ENCODE peak calls at places on chromosome 21, in ten cellular contexts. One of them, this sample, is unnamed. For H3K27me3, the result is how much of the 10 kb centered on the place peaks cover.

GRCh38 chr21:35833991-35834390 is 226.3 kb downstream of the SETD4 start:
- DNase-seq in neuronal stem cell: no peak
- DNase-seq in tibial artery: no peak
- DNase-seq in GM23248: no peak
- DNase-seq in thoracic aorta: no peak
- DNase-seq in GM23338: no peak
- DNase-seq in neural progenitor cell: no peak
- DNase-seq in HL-60: no peak
- DNase-seq in right cardiac atrium: no peak
- DNase-seq in CD8-positive, alpha-beta T cell: no peak
- DNase-seq in this sample: no peak

GRCh38 chr21:31991356-31992331 is 118.8 kb downstream of the HUNK start:
- DNase-seq in thoracic aorta: no peak
- DNase-seq in neuronal stem cell: no peak
- DNase-seq in CD8-positive, alpha-beta T cell: no peak
- DNase-seq in GM23248: no peak
- DNase-seq in right cardiac atrium: no peak
- DNase-seq in HL-60: no peak
- DNase-seq in tibial artery: no peak
- DNase-seq in neural progenitor cell: peak
- DNase-seq in GM23338: peak
- DNase-seq in this sample: peak

GRCh38 chr21:25901580-25901979 is 166.8 kb downstream of the GABPA start:
- DNase-seq in HL-60: no peak
- DNase-seq in tibial artery: no peak
- DNase-seq in thoracic aorta: no peak
- DNase-seq in CD8-positive, alpha-beta T cell: no peak
- DNase-seq in neuronal stem cell: no peak
- DNase-seq in GM23248: peak
- DNase-seq in neural progenitor cell: no peak
- DNase-seq in GM23338: no peak
- DNase-seq in right cardiac atrium: no peak
- DNase-seq in this sample: no peak

GRCh38 chr21:35677298-35677841 is 383.0 kb downstream of the SETD4 start:
- DNase-seq in tibial artery: no peak
- DNase-seq in neuronal stem cell: no peak
- DNase-seq in CD8-positive, alpha-beta T cell: no peak
- DNase-seq in HL-60: no peak
- DNase-seq in GM23248: no peak
- DNase-seq in thoracic aorta: no peak
- DNase-seq in neural progenitor cell: no peak
- DNase-seq in GM23338: no peak
- DNase-seq in right cardiac atrium: no peak
- DNase-seq in this sample: no peak

GRCh38 chr21:14057313-14057712 is 153.4 kb downstream of the LIPI start:
- DNase-seq in HL-60: no peak
- DNase-seq in right cardiac atrium: no peak
- DNase-seq in GM23248: no peak
- DNase-seq in CD8-positive, alpha-beta T cell: no peak
- DNase-seq in GM23338: no peak
- DNase-seq in thoracic aorta: no peak
- DNase-seq in neuronal stem cell: no peak
- DNase-seq in neural progenitor cell: no peak
- DNase-seq in tibial artery: no peak
- DNase-seq in this sample: no peak

GRCh38 chr21:22711636-22712035 is 1713.4 kb downstream of the NCAM2 start:
- DNase-seq in GM23338: no peak
- DNase-seq in HL-60: no peak
- DNase-seq in neural progenitor cell: no peak
- DNase-seq in GM23248: no peak
- DNase-seq in thoracic aorta: no peak
- DNase-seq in CD8-positive, alpha-beta T cell: no peak
- DNase-seq in right cardiac atrium: no peak
- DNase-seq in neuronal stem cell: no peak
- DNase-seq in tibial artery: no peak
- DNase-seq in this sample: no peak

GRCh38 chr21:18244721-18245486 is at the start of gene CHODL:
- DNase-seq in right cardiac atrium: peak
- DNase-seq in GM23338: peak
- DNase-seq in neuronal stem cell: peak
- DNase-seq in CD8-positive, alpha-beta T cell: no peak
- DNase-seq in GM23248: no peak
- DNase-seq in neural progenitor cell: peak
- DNase-seq in tibial artery: peak
- DNase-seq in HL-60: no peak
- DNase-seq in thoracic aorta: no peak
- DNase-seq in this sample: peak

GRCh38 chr21:38136201-38136600 is 120.6 kb upstream of the KCNJ15 start:
- DNase-seq in HL-60: no peak
- DNase-seq in tibial artery: no peak
- DNase-seq in GM23248: peak
- DNase-seq in neuronal stem cell: no peak
- DNase-seq in right cardiac atrium: no peak
- DNase-seq in CD8-positive, alpha-beta T cell: no peak
- DNase-seq in GM23338: no peak
- DNase-seq in neural progenitor cell: no peak
- DNase-seq in thoracic aorta: no peak
- DNase-seq in this sample: no peak

GRCh38 chr21:29265690-29266479 is 32.8 kb upstream of the BACH1 start:
- DNase-seq in CD8-positive, alpha-beta T cell: no peak
- DNase-seq in neural progenitor cell: no peak
- DNase-seq in thoracic aorta: no peak
- DNase-seq in right cardiac atrium: no peak
- DNase-seq in tibial artery: no peak
- DNase-seq in HL-60: no peak
- DNase-seq in GM23248: peak
- DNase-seq in GM23338: no peak
- DNase-seq in neuronal stem cell: no peak
- DNase-seq in this sample: no peak

GRCh38 chr21:34022557-34023335 is 50.6 kb upstream of the MRPS6 start:
- DNase-seq in neuronal stem cell: no peak
- DNase-seq in right cardiac atrium: no peak
- DNase-seq in HL-60: peak
- DNase-seq in GM23248: peak
- DNase-seq in tibial artery: no peak
- DNase-seq in GM23338: no peak
- DNase-seq in neural progenitor cell: peak
- DNase-seq in thoracic aorta: no peak
- DNase-seq in CD8-positive, alpha-beta T cell: no peak
- DNase-seq in this sample: no peak
- H3K4me3 ChIP-seq in neuronal stem cell: no peak
- H3K4me3 ChIP-seq in right cardiac atrium: no peak
- H3K4me3 ChIP-seq in HL-60: no peak
- H3K4me3 ChIP-seq in GM23248: no peak
- H3K4me3 ChIP-seq in tibial artery: no peak
- H3K4me3 ChIP-seq in GM23338: no peak
- H3K4me3 ChIP-seq in neural progenitor cell: no peak
- H3K4me3 ChIP-seq in thoracic aorta: no peak
- H3K4me3 ChIP-seq in CD8-positive, alpha-beta T cell: no peak
- H3K4me3 ChIP-seq in this sample: no peak

GRCh38 chr21:40013001-40013735 is 145.9 kb downstream of the PCP4 start:
- DNase-seq in GM23338: no peak
- DNase-seq in GM23248: no peak
- DNase-seq in thoracic aorta: no peak
- DNase-seq in neural progenitor cell: no peak
- DNase-seq in tibial artery: no peak
- DNase-seq in neuronal stem cell: no peak
- DNase-seq in HL-60: no peak
- DNase-seq in CD8-positive, alpha-beta T cell: no peak
- DNase-seq in right cardiac atrium: no peak
- DNase-seq in this sample: no peak

GRCh38 chr21:40014394-40014793 is 147.2 kb downstream of the PCP4 start:
- DNase-seq in right cardiac atrium: no peak
- DNase-seq in neuronal stem cell: no peak
- DNase-seq in GM23338: no peak
- DNase-seq in CD8-positive, alpha-beta T cell: no peak
- DNase-seq in GM23248: no peak
- DNase-seq in thoracic aorta: no peak
- DNase-seq in neural progenitor cell: no peak
- DNase-seq in HL-60: no peak
- DNase-seq in tibial artery: no peak
- DNase-seq in this sample: no peak

GRCh38 chr21:40016234-40016633 is 149.0 kb downstream of the PCP4 start:
- DNase-seq in GM23338: no peak
- DNase-seq in HL-60: no peak
- DNase-seq in CD8-positive, alpha-beta T cell: no peak
- DNase-seq in neuronal stem cell: no peak
- DNase-seq in thoracic aorta: no peak
- DNase-seq in GM23248: no peak
- DNase-seq in neural progenitor cell: no peak
- DNase-seq in tibial artery: no peak
- DNase-seq in right cardiac atrium: no peak
- DNase-seq in this sample: no peak

GRCh38 chr21:40016667-40017066 is 149.4 kb downstream of the PCP4 start:
- DNase-seq in HL-60: no peak
- DNase-seq in neuronal stem cell: no peak
- DNase-seq in thoracic aorta: no peak
- DNase-seq in GM23248: no peak
- DNase-seq in neural progenitor cell: no peak
- DNase-seq in right cardiac atrium: no peak
- DNase-seq in tibial artery: no peak
- DNase-seq in GM23338: no peak
- DNase-seq in CD8-positive, alpha-beta T cell: no peak
- DNase-seq in this sample: no peak

GRCh38 chr21:40015818-40016217 is 148.6 kb downstream of the PCP4 start:
- DNase-seq in GM23248: no peak
- DNase-seq in CD8-positive, alpha-beta T cell: no peak
- DNase-seq in right cardiac atrium: no peak
- DNase-seq in neuronal stem cell: no peak
- DNase-seq in HL-60: no peak
- DNase-seq in neural progenitor cell: no peak
- DNase-seq in tibial artery: no peak
- DNase-seq in GM23338: no peak
- DNase-seq in thoracic aorta: no peak
- DNase-seq in this sample: no peak
- H3K27me3 ChIP-seq in GM23248: under half
- H3K27me3 ChIP-seq in CD8-positive, alpha-beta T cell: under half
- H3K27me3 ChIP-seq in right cardiac atrium: under half
- H3K27me3 ChIP-seq in neuronal stem cell: under half
- H3K27me3 ChIP-seq in HL-60: under half
- H3K27me3 ChIP-seq in neural progenitor cell: under half
- H3K27me3 ChIP-seq in tibial artery: under half
- H3K27me3 ChIP-seq in GM23338: under half
- H3K27me3 ChIP-seq in thoracic aorta: under half
- H3K27me3 ChIP-seq in this sample: under half

DNA sequence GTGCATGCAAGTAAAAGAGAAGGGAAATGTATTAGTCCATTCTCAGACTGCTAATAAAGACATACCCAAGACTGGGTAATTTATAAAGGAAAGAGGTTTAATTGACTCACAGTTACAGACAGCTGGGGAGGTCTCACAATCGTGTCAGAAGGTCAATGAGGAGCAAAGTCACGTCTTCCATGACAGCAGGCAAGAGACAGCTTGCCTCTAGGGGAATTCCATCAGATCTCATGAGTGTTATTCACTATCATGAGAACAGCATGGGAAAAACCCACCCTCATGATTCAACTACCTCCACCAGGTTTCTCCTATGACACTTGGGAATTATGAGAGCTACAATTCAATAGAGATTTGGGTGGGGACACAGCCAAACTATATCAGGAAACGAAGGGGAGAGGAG is 8.1 kb downstream of the KRTAP21-3 start:
- DNase-seq in GM23248: no peak
- DNase-seq in HL-60: no peak
- DNase-seq in tibial artery: no peak
- DNase-seq in right cardiac atrium: no peak
- DNase-seq in CD8-positive, alpha-beta T cell: no peak
- DNase-seq in neural progenitor cell: no peak
- DNase-seq in neuronal stem cell: no peak
- DNase-seq in thoracic aorta: no peak
- DNase-seq in GM23338: no peak
- DNase-seq in this sample: no peak
- H3K4me3 ChIP-seq in GM23248: no peak
- H3K4me3 ChIP-seq in HL-60: no peak
- H3K4me3 ChIP-seq in tibial artery: no peak
- H3K4me3 ChIP-seq in right cardiac atrium: no peak
- H3K4me3 ChIP-seq in CD8-positive, alpha-beta T cell: no peak
- H3K4me3 ChIP-seq in neural progenitor cell: no peak
- H3K4me3 ChIP-seq in neuronal stem cell: no peak
- H3K4me3 ChIP-seq in thoracic aorta: no peak
- H3K4me3 ChIP-seq in GM23338: no peak
- H3K4me3 ChIP-seq in this sample: no peak

GRCh38 chr21:42550817-42551216 is 37.2 kb downstream of the SLC37A1 start:
- DNase-seq in neuronal stem cell: no peak
- DNase-seq in HL-60: no peak
- DNase-seq in tibial artery: no peak
- DNase-seq in GM23248: no peak
- DNase-seq in right cardiac atrium: no peak
- DNase-seq in neural progenitor cell: no peak
- DNase-seq in thoracic aorta: no peak
- DNase-seq in CD8-positive, alpha-beta T cell: no peak
- DNase-seq in GM23338: peak
- DNase-seq in this sample: peak
- H3K27me3 ChIP-seq in neuronal stem cell: under half
- H3K27me3 ChIP-seq in HL-60: under half
- H3K27me3 ChIP-seq in tibial artery: under half
- H3K27me3 ChIP-seq in GM23248: under half
- H3K27me3 ChIP-seq in right cardiac atrium: under half
- H3K27me3 ChIP-seq in neural progenitor cell: under half
- H3K27me3 ChIP-seq in thoracic aorta: under half
- H3K27me3 ChIP-seq in CD8-positive, alpha-beta T cell: under half
- H3K27me3 ChIP-seq in GM23338: under half
- H3K27me3 ChIP-seq in this sample: under half

DNA sequence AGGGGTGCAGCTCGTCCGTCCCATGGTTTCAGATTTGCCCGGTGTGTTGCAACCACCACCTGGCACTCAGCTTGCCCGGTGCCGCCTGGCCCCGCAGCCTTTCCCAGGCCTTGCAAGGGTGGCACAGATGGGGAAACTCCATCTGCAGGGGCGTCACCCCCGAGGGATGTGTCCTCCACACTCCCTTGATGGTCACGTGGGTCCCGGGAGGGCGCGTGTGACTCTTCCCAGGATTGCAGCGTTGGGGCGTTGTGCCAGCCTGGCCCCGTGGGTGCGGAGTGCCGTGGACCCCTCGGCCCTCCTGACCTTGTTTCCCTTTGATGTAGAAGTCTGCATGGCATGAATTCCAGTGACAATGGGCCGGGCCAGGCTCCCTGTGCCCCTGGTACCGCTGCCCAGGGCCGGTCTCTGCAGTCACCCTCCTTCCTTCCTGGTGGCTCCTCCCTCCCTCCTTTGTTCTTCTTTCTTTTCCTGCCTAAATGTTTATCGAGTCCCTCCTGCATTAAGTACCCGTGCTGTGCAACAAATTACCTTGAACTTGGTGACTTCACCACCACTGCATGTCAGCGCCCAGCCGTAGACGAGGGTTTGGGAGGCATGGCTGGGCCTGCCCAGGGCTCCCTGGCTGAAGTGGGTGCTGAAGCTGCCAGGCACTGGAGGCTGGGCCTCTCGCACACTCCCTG is 22.9 kb downstream of the RRP1 start:
- DNase-seq in CD8-positive, alpha-beta T cell: no peak
- DNase-seq in neural progenitor cell: no peak
- DNase-seq in HL-60: no peak
- DNase-seq in thoracic aorta: no peak
- DNase-seq in right cardiac atrium: peak
- DNase-seq in GM23248: no peak
- DNase-seq in tibial artery: no peak
- DNase-seq in GM23338: no peak
- DNase-seq in neuronal stem cell: no peak
- DNase-seq in this sample: no peak
- H3K4me3 ChIP-seq in CD8-positive, alpha-beta T cell: no peak
- H3K4me3 ChIP-seq in neural progenitor cell: no peak
- H3K4me3 ChIP-seq in HL-60: peak
- H3K4me3 ChIP-seq in thoracic aorta: peak
- H3K4me3 ChIP-seq in right cardiac atrium: no peak
- H3K4me3 ChIP-seq in GM23248: no peak
- H3K4me3 ChIP-seq in tibial artery: peak
- H3K4me3 ChIP-seq in GM23338: no peak
- H3K4me3 ChIP-seq in neuronal stem cell: no peak
- H3K4me3 ChIP-seq in this sample: no peak

This sample was measured in H7.